ENCODE peak calls at places on chromosome 10, in eight cellular contexts. One of them, this sample, is unnamed.

GRCh38 chr10:26725837-26726727 is 28.6 kb downstream of the PDSS1 start:
- DNase-seq in HCT116: peak
- DNase-seq in A549: peak
- DNase-seq in HepG2: peak
- DNase-seq in endothelial cell of umbilical vein: peak
- DNase-seq in K562: peak
- DNase-seq in H1: no peak
- DNase-seq in GM12878: no peak
- DNase-seq in this sample: peak

GRCh38 chr10:16960573-16960972 is 143.3 kb upstream of the RSU1 start:
- DNase-seq in HCT116: no peak
- DNase-seq in A549: no peak
- DNase-seq in HepG2: no peak
- DNase-seq in endothelial cell of umbilical vein: no peak
- DNase-seq in K562: no peak
- DNase-seq in H1: no peak
- DNase-seq in GM12878: no peak
- DNase-seq in this sample: no peak

GRCh38 chr10:43994539-43994938 is 345.9 kb upstream of the ZNF32 start:
- DNase-seq in HCT116: no peak
- DNase-seq in A549: no peak
- DNase-seq in HepG2: no peak
- DNase-seq in endothelial cell of umbilical vein: no peak
- DNase-seq in K562: no peak
- DNase-seq in H1: no peak
- DNase-seq in GM12878: no peak
- DNase-seq in this sample: no peak

GRCh38 chr10:70913546-70914240 is 25.3 kb upstream of the PCBD1 start:
- DNase-seq in HCT116: no peak
- DNase-seq in A549: no peak
- DNase-seq in HepG2: no peak
- DNase-seq in endothelial cell of umbilical vein: no peak
- DNase-seq in K562: no peak
- DNase-seq in H1: no peak
- DNase-seq in GM12878: no peak
- DNase-seq in this sample: no peak

GRCh38 chr10:101778781-101779543 is 3.0 kb upstream of the FGF8 start:
- DNase-seq in HCT116: no peak
- DNase-seq in A549: no peak
- DNase-seq in HepG2: no peak
- DNase-seq in endothelial cell of umbilical vein: peak
- DNase-seq in K562: peak
- DNase-seq in H1: peak
- DNase-seq in GM12878: no peak
- DNase-seq in this sample: no peak

GRCh38 chr10:2745666-2746065 is 321.7 kb upstream of the PFKP start:
- DNase-seq in HCT116: no peak
- DNase-seq in A549: no peak
- DNase-seq in HepG2: no peak
- DNase-seq in endothelial cell of umbilical vein: no peak
- DNase-seq in K562: no peak
- DNase-seq in H1: no peak
- DNase-seq in GM12878: no peak
- DNase-seq in this sample: no peak

GRCh38 chr10:74419491-74420466 is 268.8 kb downstream of the ADK start:
- DNase-seq in HCT116: peak
- DNase-seq in A549: peak
- DNase-seq in HepG2: no peak
- DNase-seq in endothelial cell of umbilical vein: peak
- DNase-seq in K562: peak
- DNase-seq in H1: no peak
- DNase-seq in GM12878: peak
- DNase-seq in this sample: peak

GRCh38 chr10:102413806-102414561 is 4.6 kb downstream of the PSD start:
- DNase-seq in HCT116: no peak
- DNase-seq in A549: no peak
- DNase-seq in HepG2: no peak
- DNase-seq in endothelial cell of umbilical vein: no peak
- DNase-seq in K562: no peak
- DNase-seq in H1: no peak
- DNase-seq in GM12878: no peak
- DNase-seq in this sample: no peak

GRCh38 chr10:97065128-97065527 is 120.6 kb downstream of the SLIT1 start:
- DNase-seq in HCT116: no peak
- DNase-seq in A549: no peak
- DNase-seq in HepG2: no peak
- DNase-seq in endothelial cell of umbilical vein: no peak
- DNase-seq in K562: no peak
- DNase-seq in H1: no peak
- DNase-seq in GM12878: no peak
- DNase-seq in this sample: no peak

DNA sequence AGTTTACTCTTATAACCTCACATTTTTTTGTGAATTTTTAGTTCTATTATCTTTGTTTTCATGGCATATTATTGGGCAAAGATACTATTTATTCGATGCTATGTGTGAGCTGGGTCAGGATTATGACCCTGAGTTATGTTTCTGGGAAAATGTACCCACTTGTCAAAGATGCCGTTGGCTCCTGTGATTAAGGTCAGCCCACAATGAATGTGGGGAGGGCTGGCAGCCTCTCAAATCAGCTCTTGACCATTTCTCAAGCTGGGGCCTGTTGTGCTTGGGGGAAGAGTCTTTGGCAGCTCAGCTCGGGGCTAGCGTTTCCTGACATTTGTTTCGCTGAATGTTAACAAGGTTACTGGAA is 97.5 kb downstream of the TCF7L2 start:
- DNase-seq in HCT116: no peak
- DNase-seq in A549: no peak
- DNase-seq in HepG2: no peak
- DNase-seq in endothelial cell of umbilical vein: peak
- DNase-seq in K562: no peak
- DNase-seq in H1: no peak
- DNase-seq in GM12878: no peak
- DNase-seq in this sample: no peak
- TF ChIP-seq MAX in HCT116: no peak
- TF ChIP-seq MAX in A549: no peak
- TF ChIP-seq MAX in HepG2: no peak
- TF ChIP-seq MAX in endothelial cell of umbilical vein: no peak
- TF ChIP-seq MAX in K562: no peak
- TF ChIP-seq MAX in H1: no peak
- TF ChIP-seq MAX in GM12878: no peak
- TF ChIP-seq MAX in this sample: no peak

DNA sequence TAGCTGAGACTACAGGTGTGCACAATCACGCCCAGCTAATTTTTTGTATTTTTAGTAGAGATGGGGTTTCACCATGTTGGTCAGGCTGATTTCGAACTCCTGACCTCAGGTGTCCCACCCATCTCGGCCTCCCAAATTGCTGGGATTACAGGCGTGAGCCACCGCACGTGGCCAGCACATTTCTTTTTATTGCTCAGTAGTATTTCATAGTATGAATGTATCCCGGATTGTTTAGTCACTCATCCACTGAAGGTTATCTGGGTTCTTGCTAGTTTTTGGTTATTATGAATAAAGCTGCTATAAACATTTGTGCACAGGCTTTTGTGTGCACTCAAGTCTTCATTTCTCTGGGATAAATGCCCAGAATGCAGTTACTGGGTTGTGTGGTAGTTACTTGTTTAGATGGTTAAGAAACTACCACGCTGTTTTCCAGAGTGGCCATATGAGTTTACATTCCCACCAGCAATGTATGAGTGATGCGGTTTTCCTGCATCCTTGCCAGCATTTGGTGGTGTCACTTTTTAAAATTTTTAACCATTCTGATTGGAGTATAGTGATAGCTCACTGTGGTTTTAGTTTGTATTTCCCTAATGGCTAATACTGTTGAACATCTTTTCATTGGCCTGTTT is 275.8 kb upstream of the LYZL1 start:
- DNase-seq in HCT116: no peak
- DNase-seq in A549: no peak
- DNase-seq in HepG2: no peak
- DNase-seq in endothelial cell of umbilical vein: no peak
- DNase-seq in K562: no peak
- DNase-seq in H1: no peak
- DNase-seq in GM12878: no peak
- DNase-seq in this sample: no peak
- H3K4me3 ChIP-seq in HCT116: no peak
- H3K4me3 ChIP-seq in A549: no peak
- H3K4me3 ChIP-seq in HepG2: no peak
- H3K4me3 ChIP-seq in endothelial cell of umbilical vein: no peak
- H3K4me3 ChIP-seq in K562: no peak
- H3K4me3 ChIP-seq in H1: no peak
- H3K4me3 ChIP-seq in GM12878: no peak
- H3K4me3 ChIP-seq in this sample: no peak

GRCh38 chr10:133378251-133379096 is 588 bp upstream of the PAOX start:
- DNase-seq in HCT116: no peak
- DNase-seq in A549: peak
- DNase-seq in HepG2: peak
- DNase-seq in endothelial cell of umbilical vein: peak
- DNase-seq in K562: peak
- DNase-seq in H1: peak
- DNase-seq in GM12878: no peak
- DNase-seq in this sample: peak
- TF ChIP-seq POLR2A in HCT116: no peak
- TF ChIP-seq POLR2A in A549: peak
- TF ChIP-seq POLR2A in HepG2: peak
- TF ChIP-seq POLR2A in endothelial cell of umbilical vein: no peak
- TF ChIP-seq POLR2A in K562: no peak
- TF ChIP-seq POLR2A in H1: no peak
- TF ChIP-seq POLR2A in GM12878: peak
- TF ChIP-seq POLR2A in this sample: no peak

DNA sequence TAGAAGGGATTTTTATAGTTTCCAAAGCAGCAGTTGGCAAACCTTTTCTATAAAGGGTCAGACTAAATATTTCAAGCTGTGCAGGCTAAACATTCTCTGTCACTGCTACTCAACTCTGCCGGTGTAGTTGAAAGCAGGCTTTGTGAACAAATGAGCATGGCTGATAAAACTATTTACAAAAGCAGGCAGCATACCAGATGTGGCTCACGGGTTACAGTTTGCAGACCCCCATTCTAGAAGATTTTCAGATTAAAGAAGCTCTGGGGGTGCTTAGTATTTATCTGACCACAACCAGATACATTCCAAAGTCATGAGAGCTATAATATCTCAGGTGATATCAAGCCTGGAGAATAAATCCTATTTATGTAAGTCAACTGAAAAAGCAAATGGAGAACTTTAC is 1017.5 kb downstream of the SORCS1 start:
- DNase-seq in HCT116: no peak
- DNase-seq in A549: no peak
- DNase-seq in HepG2: no peak
- DNase-seq in endothelial cell of umbilical vein: no peak
- DNase-seq in K562: no peak
- DNase-seq in H1: no peak
- DNase-seq in GM12878: no peak
- DNase-seq in this sample: no peak
- TF ChIP-seq MAX in HCT116: no peak
- TF ChIP-seq MAX in A549: no peak
- TF ChIP-seq MAX in HepG2: no peak
- TF ChIP-seq MAX in endothelial cell of umbilical vein: no peak
- TF ChIP-seq MAX in K562: no peak
- TF ChIP-seq MAX in H1: no peak
- TF ChIP-seq MAX in GM12878: no peak
- TF ChIP-seq MAX in this sample: no peak

GRCh38 chr10:6995339-6995738 is 415.3 kb upstream of the PRKCQ start:
- DNase-seq in HCT116: no peak
- DNase-seq in A549: no peak
- DNase-seq in HepG2: no peak
- DNase-seq in endothelial cell of umbilical vein: no peak
- DNase-seq in K562: no peak
- DNase-seq in H1: no peak
- DNase-seq in GM12878: no peak
- DNase-seq in this sample: no peak

GRCh38 chr10:6999232-6999925 is 411.5 kb downstream of the SFMBT2 start:
- DNase-seq in HCT116: no peak
- DNase-seq in A549: no peak
- DNase-seq in HepG2: no peak
- DNase-seq in endothelial cell of umbilical vein: no peak
- DNase-seq in K562: no peak
- DNase-seq in H1: no peak
- DNase-seq in GM12878: no peak
- DNase-seq in this sample: no peak

GRCh38 chr10:7003821-7004220 is 407.0 kb downstream of the SFMBT2 start:
- DNase-seq in HCT116: no peak
- DNase-seq in A549: no peak
- DNase-seq in HepG2: no peak
- DNase-seq in endothelial cell of umbilical vein: no peak
- DNase-seq in K562: no peak
- DNase-seq in H1: no peak
- DNase-seq in GM12878: no peak
- DNase-seq in this sample: no peak

GRCh38 chr10:6995846-6996245 is 415.0 kb downstream of the SFMBT2 start:
- DNase-seq in HCT116: no peak
- DNase-seq in A549: no peak
- DNase-seq in HepG2: no peak
- DNase-seq in endothelial cell of umbilical vein: peak
- DNase-seq in K562: no peak
- DNase-seq in H1: no peak
- DNase-seq in GM12878: no peak
- DNase-seq in this sample: peak

DNA sequence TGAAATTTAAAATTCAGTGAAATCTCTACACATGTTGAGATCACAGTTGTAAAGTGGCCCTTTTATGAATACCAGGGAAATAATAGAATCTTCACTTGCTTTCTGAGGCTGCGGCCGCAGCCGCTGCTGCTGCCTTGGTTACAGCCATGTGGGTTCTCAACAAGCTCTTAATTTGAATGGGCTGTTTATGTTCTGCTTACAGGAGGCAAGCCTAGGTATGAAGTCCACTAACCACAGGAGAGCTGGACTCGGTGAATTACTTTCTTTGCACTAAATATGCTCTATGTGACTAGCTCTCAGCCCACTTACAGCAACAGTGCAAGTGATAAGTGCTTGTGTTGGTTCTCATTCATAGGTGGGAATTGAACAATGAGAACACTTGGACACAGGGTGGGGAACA is 410.8 kb downstream of the SFMBT2 start:
- DNase-seq in HCT116: no peak
- DNase-seq in A549: no peak
- DNase-seq in HepG2: no peak
- DNase-seq in endothelial cell of umbilical vein: no peak
- DNase-seq in K562: no peak
- DNase-seq in H1: no peak
- DNase-seq in GM12878: no peak
- DNase-seq in this sample: no peak
- H3K4me3 ChIP-seq in HCT116: no peak
- H3K4me3 ChIP-seq in A549: no peak
- H3K4me3 ChIP-seq in HepG2: no peak
- H3K4me3 ChIP-seq in endothelial cell of umbilical vein: no peak
- H3K4me3 ChIP-seq in K562: no peak
- H3K4me3 ChIP-seq in H1: no peak
- H3K4me3 ChIP-seq in GM12878: no peak
- H3K4me3 ChIP-seq in this sample: no peak

GRCh38 chr10:29634764-29635625 is at the start of gene SVIL:
- DNase-seq in HCT116: no peak
- DNase-seq in A549: no peak
- DNase-seq in HepG2: peak
- DNase-seq in endothelial cell of umbilical vein: peak
- DNase-seq in K562: no peak
- DNase-seq in H1: no peak
- DNase-seq in GM12878: no peak
- DNase-seq in this sample: peak
- TF ChIP-seq POLR2A in HCT116: no peak
- TF ChIP-seq POLR2A in A549: no peak
- TF ChIP-seq POLR2A in HepG2: no peak
- TF ChIP-seq POLR2A in endothelial cell of umbilical vein: no peak
- TF ChIP-seq POLR2A in K562: no peak
- TF ChIP-seq POLR2A in H1: no peak
- TF ChIP-seq POLR2A in GM12878: no peak
- TF ChIP-seq POLR2A in this sample: no peak

This sample was measured in NB4.